ENCODE peak calls at places on chromosomes 2 and 18, in nine cellular contexts. W, K, J, C, F, L, Y, B and R are unnamed samples.

GRCh38 chr2:23709311-23709710 is 217.6 kb downstream of the ATAD2B start:
- DNase-seq in K (no peak), J (no peak), B (no peak), Y (no peak), W (no peak), C (no peak), L (no peak), F (no peak), R (no peak)

GRCh38 chr18:65608471-65608870 is 142.3 kb upstream of the CDH7 start:
- DNase-seq in F (no peak), B (no peak), J (no peak), W (no peak), L (no peak), K (no peak), Y (no peak), C (no peak), R (no peak)

GRCh38 chr2:14779252-14779651 is 146.7 kb downstream of the LRATD1 start:
- DNase-seq in K (no peak), F (no peak), C (no peak), L (no peak), J (no peak), Y (no peak), W (no peak), B (no peak), R (no peak)

GRCh38 chr18:51017140-51017874 is 12.7 kb upstream of the SMAD4 start:
- DNase-seq in B (no peak), F (no peak), Y (no peak), K (no peak), W (no peak), C (no peak), J (no peak), L (no peak), R (no peak)

GRCh38 chr2:157190151-157190550 is 67.4 kb upstream of the GALNT5 start:
- DNase-seq in Y (no peak), L (no peak), F (no peak), C (no peak), J (no peak), K (no peak), W (peak; percentile 52), B (no peak), R (no peak)

GRCh38 chr18:78939105-78939504 is 40.5 kb upstream of the SALL3 start:
- DNase-seq in K (no peak), J (no peak), Y (no peak), L (no peak), F (no peak), C (no peak), B (no peak), W (no peak), R (no peak)

GRCh38 chr2:45256173-45256866 is 247.1 kb upstream of the SIX2 start:
- DNase-seq in W (no peak), J (no peak), Y (no peak), L (no peak), C (peak; percentile 59), K (no peak), B (no peak), F (no peak), R (no peak)

GRCh38 chr2:119339562-119339923 is 27.1 kb downstream of the C2orf76 start:
- DNase-seq in C (no peak), W (no peak), L (no peak), J (no peak), Y (no peak), F (no peak), K (no peak), B (no peak), R (no peak)

GRCh38 chr2:85797959-85798358 is 44.2 kb downstream of the ATOH8 start:
- DNase-seq in W (peak; percentile 65), F (no peak), B (no peak), Y (no peak), L (peak; percentile 44), J (no peak), C (no peak), K (no peak), R (no peak)

GRCh38 chr2:177029501-177029900 is 183.1 kb upstream of the HNRNPA3 start:
- DNase-seq in L (no peak), W (no peak), Y (no peak), K (no peak), F (no peak), C (no peak), B (no peak), J (no peak), R (no peak)

GRCh38 chr2:109459485-109459884 is 154.3 kb downstream of the SEPTIN10 start:
- DNase-seq in F (no peak), W (no peak), Y (no peak), B (no peak), L (no peak), J (no peak), C (no peak), K (no peak), R (no peak)

GRCh38 chr18:46320297-46320696 is 216.1 kb downstream of the HAUS1 start:
- DNase-seq in W (no peak), K (no peak), J (peak; percentile 18), B (no peak), Y (no peak), F (no peak), L (no peak), C (no peak), R (no peak)

GRCh38 chr2:231800493-231801091 is 14.3 kb downstream of the COPS7B start:
- DNase-seq in F (no peak), J (peak; percentile 66), K (no peak), L (peak; percentile 63), Y (no peak), C (no peak), B (no peak), W (no peak), R (no peak)

GRCh38 chr2:233974530-233975071 is 57.4 kb downstream of the TRPM8 start:
- DNase-seq in J (no peak), F (no peak), K (peak; percentile 53), Y (no peak), C (no peak), W (peak; percentile 95), B (peak; percentile 43), L (no peak), R (no peak)

GRCh38 chr2:27308359-27308875 is at the start of gene UCN:
- DNase-seq in B (peak; percentile 59), W (no peak), C (peak; percentile 79), F (no peak), L (peak; percentile 77), J (no peak), K (peak; percentile 56), Y (no peak), R (no peak)

GRCh38 chr2:134292514-134292913 is 38.6 kb downstream of the MGAT5 start:
- DNase-seq in K (no peak), L (no peak), C (no peak), W (no peak), B (no peak), F (no peak), J (no peak), Y (no peak), R (no peak)

GRCh38 chr2:64654993-64655666 is 1.4 kb upstream of the SERTAD2 start:
- DNase-seq in L (no peak), C (no peak), K (no peak), B (peak; percentile 13), W (no peak), Y (no peak), F (no peak), J (peak; percentile 75), R (no peak)

GRCh38 chr2:226581661-226582060 is 218.0 kb downstream of the IRS1 start:
- DNase-seq in K (no peak), B (no peak), L (no peak), F (no peak), J (no peak), C (no peak), W (no peak), Y (no peak), R (no peak)

GRCh38 chr2:172128484-172128883 is 25.8 kb upstream of the DLX2 start:
- DNase-seq in B (no peak), C (no peak), J (no peak), Y (no peak), K (no peak), F (no peak), L (no peak), W (no peak), R (no peak)

GRCh38 chr18:62339106-62339988 is 14.2 kb downstream of the TNFRSF11A start:
- DNase-seq in K (no peak), Y (no peak), J (no peak), F (no peak), L (no peak), W (peak; percentile 41), C (no peak), B (no peak), R (no peak)

GRCh38 chr2:217992061-217992460 is 10.7 kb downstream of the TNS1 start:
- DNase-seq in B (no peak), W (no peak), L (no peak), C (peak; percentile 10), F (no peak), Y (no peak), J (no peak), K (no peak), R (no peak)

GRCh38 chr2:205680067-205680466 is 2.2 kb upstream of the NRP2 start:
- DNase-seq in F (no peak), C (no peak), L (peak; percentile 76), W (peak; percentile 67), K (no peak), B (peak; percentile 83), J (peak; percentile 82), Y (no peak), R (no peak)

GRCh38 chr2:43455735-43456642 is 139.8 kb downstream of the THADA start:
- DNase-seq in B (no peak), W (no peak), F (no peak), C (no peak), Y (no peak), L (no peak), J (no peak), K (no peak), R (no peak)

GRCh38 chr2:11784747-11785610 is 38.5 kb downstream of the LPIN1 start:
- DNase-seq in W (peak; percentile 76), J (peak; percentile 52), B (no peak), F (peak; percentile 31), C (peak; percentile 80), K (peak; percentile 50), L (peak; percentile 70), Y (peak; percentile 45), R (no peak)

GRCh38 chr2:231932711-231932970 is 6.4 kb upstream of the NPPC start:
- DNase-seq in K (no peak), W (no peak), F (no peak), J (no peak), Y (no peak), B (no peak), L (no peak), C (no peak), R (no peak)

GRCh38 chr2:86636842-86637241 is 13.2 kb upstream of the RNF103 start:
- DNase-seq in B (no peak), K (no peak), W (no peak), Y (no peak), L (no peak), F (no peak), J (no peak), C (no peak), R (no peak)

GRCh38 chr2:180743412-180743811 is 237.0 kb upstream of the UBE2E3 start:
- DNase-seq in W (no peak), C (no peak), F (no peak), K (no peak), B (no peak), L (no peak), J (no peak), Y (no peak), R (no peak)